ENCODE peak calls at places on chromosome 20, in nine cellular contexts. C is GM23338, S is HCT116, F is hepatocyte, D is MM.1S, V is PC-3, O is GM23248, B is SK-N-SH, H is OCI-LY7. Q is an unnamed sample.

GRCh38 chr20:51446656-51447055 is 95.9 kb downstream of the NFATC2 start:
- DNase-seq in C (no peak), S (peak; percentile 77), F (peak; percentile 67), D (no peak), V (peak; percentile 94), O (peak; percentile 88), B (peak; percentile 42), H (no peak), Q (no peak)

GRCh38 chr20:40724566-40724965 is 35.5 kb upstream of the MAFB start:
- DNase-seq in C (no peak), S (no peak), F (no peak), D (no peak), V (no peak), O (no peak), B (no peak), H (no peak), Q (peak; percentile 34)

GRCh38 chr20:46562373-46563169 is 12.1 kb upstream of the OCSTAMP start:
- DNase-seq in C (peak; percentile 90), S (peak; percentile 47), F (peak; percentile 78), D (peak; percentile 79), V (peak; percentile 74), O (peak; percentile 75), B (peak; percentile 80), H (peak; percentile 57), Q (peak; percentile 77)

GRCh38 chr20:44253528-44253927 is 6.4 kb downstream of the GDAP1L1 start:
- DNase-seq in C (no peak), S (no peak), F (peak; percentile 10), D (no peak), V (no peak), O (no peak), B (peak; percentile 55), H (no peak), Q (no peak)

GRCh38 chr20:37388831-37389230 is 42.9 kb downstream of the SRC start:
- DNase-seq in C (no peak), S (no peak), F (peak; percentile 5), D (no peak), V (no peak), O (no peak), B (peak; percentile 21), H (no peak), Q (no peak)

GRCh38 chr20:62543470-62544302 is 67.9 kb upstream of the GATA5 start:
- DNase-seq in C (no peak), S (no peak), F (peak; percentile 38), D (no peak), V (no peak), O (peak; percentile 38), B (no peak), H (no peak), Q (no peak)

GRCh38 chr20:38165966-38166706 is 1.1 kb upstream of the TGM2 start:
- DNase-seq in C (no peak), S (no peak), F (no peak), D (no peak), V (no peak), O (no peak), B (no peak), H (no peak), Q (no peak)

GRCh38 chr20:9503530-9504251 is 10.7 kb upstream of the LAMP5 start:
- DNase-seq in C (peak; percentile 70), S (no peak), F (no peak), D (no peak), V (no peak), O (peak; percentile 21), B (no peak), H (no peak), Q (peak; percentile 47)

GRCh38 chr20:47334022-47334551 is 22.4 kb downstream of the ZMYND8 start:
- DNase-seq in C (no peak), S (no peak), F (peak; percentile 73), D (no peak), V (peak; percentile 98), O (peak; percentile 92), B (no peak), H (no peak), Q (no peak)

GRCh38 chr20:51237278-51237677 is 214.4 kb upstream of the KCNG1 start:
- DNase-seq in C (no peak), S (no peak), F (no peak), D (no peak), V (no peak), O (peak; percentile 71), B (no peak), H (no peak), Q (no peak)

GRCh38 chr20:33711446-33711738 is 8.7 kb downstream of the PXMP4 start:
- DNase-seq in C (no peak), S (no peak), F (no peak), D (no peak), V (no peak), O (no peak), B (no peak), H (no peak), Q (no peak)

GRCh38 chr20:52432740-52433139 is 241.2 kb upstream of the ZFP64 start:
- DNase-seq in C (no peak), S (no peak), F (no peak), D (no peak), V (no peak), O (peak; percentile 85), B (no peak), H (no peak), Q (no peak)

GRCh38 chr20:59835057-59835447 is 98.4 kb downstream of the SYCP2 start:
- DNase-seq in C (no peak), S (no peak), F (no peak), D (no peak), V (peak; percentile 35), O (no peak), B (no peak), H (no peak), Q (no peak)
- TF ChIP-seq EZH2phosphoT487 in C (no peak), S (no peak), F (no peak), D (no peak), V (no peak), O (no peak), B (no peak), H (no peak), Q (no peak)

GRCh38 chr20:31681128-31681727 is 41.4 kb downstream of the BCL2L1 start:
- DNase-seq in C (no peak), S (no peak), F (no peak), D (no peak), V (no peak), O (no peak), B (no peak), H (no peak), Q (no peak)
- TF ChIP-seq EZH2phosphoT487 in C (no peak), S (no peak), F (no peak), D (no peak), V (no peak), O (no peak), B (no peak), H (no peak), Q (no peak)

GRCh38 chr20:18032977-18033892 is 24.5 kb downstream of the OVOL2 start:
- DNase-seq in C (peak; percentile 72), S (no peak), F (peak; percentile 71), D (no peak), V (peak; percentile 33), O (peak; percentile 12), B (no peak), H (no peak), Q (peak; percentile 90)
- TF ChIP-seq EZH2phosphoT487 in C (no peak), S (no peak), F (no peak), D (no peak), V (no peak), O (no peak), B (no peak), H (no peak), Q (peak; percentile 65)

GRCh38 chr20:57433658-57434389 is 42.6 kb downstream of the RBM38 start:
- DNase-seq in C (no peak), S (no peak), F (no peak), D (no peak), V (no peak), O (no peak), B (no peak), H (no peak), Q (no peak)
- TF ChIP-seq EZH2phosphoT487 in C (no peak), S (no peak), F (no peak), D (no peak), V (no peak), O (no peak), B (no peak), H (no peak), Q (no peak)

DNA sequence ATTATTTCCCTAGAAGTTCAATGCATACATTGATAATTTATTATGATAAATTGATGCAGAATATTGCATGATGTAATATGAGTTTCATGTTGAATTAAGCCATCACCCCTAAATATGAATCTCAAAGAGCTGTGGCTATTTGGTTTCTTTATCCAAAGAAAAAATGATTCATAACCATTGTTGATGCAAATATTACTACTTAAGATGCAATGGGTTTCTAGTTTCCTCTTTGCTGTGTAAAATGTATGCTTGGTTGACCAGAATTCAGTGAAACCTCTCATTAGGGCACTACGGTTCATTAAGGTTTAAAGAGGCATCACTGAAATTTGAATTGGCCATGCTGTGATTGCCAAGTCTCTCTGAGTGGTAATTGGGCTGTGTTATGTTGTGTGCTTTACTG is 492.5 kb upstream of the FLRT3 start:
- DNase-seq in C (no peak), S (no peak), F (no peak), D (no peak), V (no peak), O (no peak), B (no peak), H (no peak), Q (no peak)
- TF ChIP-seq EZH2phosphoT487 in C (no peak), S (no peak), F (no peak), D (no peak), V (no peak), O (no peak), B (no peak), H (no peak), Q (no peak)

DNA sequence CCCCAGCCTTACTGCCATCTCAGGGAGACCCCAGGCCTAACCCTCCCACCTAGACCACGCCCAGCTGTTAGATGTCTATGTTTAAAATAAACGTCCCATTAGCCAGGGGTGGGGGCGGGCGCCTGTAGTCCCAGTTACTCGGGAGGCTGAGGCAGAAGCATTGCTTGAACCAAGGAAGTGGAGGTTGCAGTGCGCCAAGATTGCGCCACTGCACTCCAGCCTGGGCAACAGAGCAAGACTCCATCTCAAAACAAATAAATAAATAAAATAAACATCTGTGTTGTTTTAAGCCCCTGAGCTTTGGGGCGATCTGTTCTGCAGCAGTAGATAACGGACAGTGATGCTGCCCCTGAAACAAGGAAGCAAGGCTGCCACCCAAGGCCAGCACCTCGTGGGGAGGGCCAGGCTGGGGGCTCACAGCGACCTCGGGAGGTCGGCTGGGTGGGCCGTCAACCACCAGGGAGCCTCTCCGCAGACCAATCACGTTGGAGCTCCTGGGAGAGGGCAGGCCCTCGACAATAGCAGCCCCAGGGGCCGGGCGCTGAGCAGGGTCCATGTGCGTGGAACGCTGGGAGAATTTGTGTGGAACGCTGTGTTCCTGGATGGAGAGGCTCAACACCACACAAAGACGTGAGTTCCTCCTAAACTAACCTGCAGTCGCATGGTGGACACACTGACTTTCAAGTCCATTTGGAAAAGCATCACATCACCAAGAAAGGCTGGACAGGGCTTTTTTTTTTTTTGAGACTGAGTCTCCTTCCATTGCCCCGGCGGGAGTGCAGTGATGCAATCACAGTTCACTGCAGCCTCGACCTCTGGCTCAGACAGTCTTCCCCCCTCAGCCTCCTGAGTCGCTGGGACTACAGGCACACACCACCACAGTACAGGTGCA is 1.0 kb upstream of the HELZ2 start:
- DNase-seq in C (no peak), S (no peak), F (no peak), D (no peak), V (no peak), O (peak; percentile 66), B (no peak), H (no peak), Q (no peak)
- TF ChIP-seq EZH2phosphoT487 in C (no peak), S (no peak), F (no peak), D (no peak), V (no peak), O (no peak), B (no peak), H (no peak), Q (no peak)

Q was measured in neural progenitor cell.